ENCODE peak calls at places on chromosomes 12 and 14, in nine cellular contexts. S is GM12865, F is cerebellar cortex, G is nucleus accumbens, O is amniotic stem cell, T is HT-29, N is H54, C is psoas muscle, B is foreskin melanocyte. J is an unnamed sample.

GRCh38 chr12:110245278-110245868 is 35.7 kb upstream of the ATP2A2 start:
- DNase-seq in S (peak; percentile 68), F (no peak), G (no peak), O (no peak), T (no peak), N (no peak), C (no peak), B (peak; percentile 33), J (no peak)

GRCh38 chr12:91100901-91101300 is 10.4 kb downstream of the LUM start:
- DNase-seq in S (no peak), F (no peak), G (no peak), O (no peak), T (no peak), N (no peak), C (no peak), B (no peak), J (no peak)

GRCh38 chr14:94115631-94116030 is 5.1 kb downstream of the IFI27 start:
- DNase-seq in S (no peak), F (no peak), G (no peak), O (no peak), T (no peak), N (no peak), C (no peak), B (no peak), J (no peak)

GRCh38 chr14:60188115-60188514 is 22.9 kb upstream of the DHRS7 start:
- DNase-seq in S (peak; percentile 52), F (no peak), G (no peak), O (no peak), T (peak; percentile 7), N (no peak), C (no peak), B (peak; percentile 19), J (no peak)

GRCh38 chr12:48004039-48004940 is at the start of gene COL2A1:
- DNase-seq in S (no peak), F (no peak), G (no peak), O (no peak), T (no peak), N (no peak), C (no peak), B (no peak), J (no peak)

GRCh38 chr12:45214739-45215418 is 1.0 kb upstream of the ANO6 start:
- DNase-seq in S (peak; percentile 43), F (no peak), G (no peak), O (no peak), T (no peak), N (no peak), C (no peak), B (no peak), J (no peak)

GRCh38 chr14:93214598-93214997 is 7.5 kb downstream of the UBR7 start:
- DNase-seq in S (no peak), F (no peak), G (no peak), O (no peak), T (no peak), N (no peak), C (no peak), B (no peak), J (no peak)

GRCh38 chr14:90573385-90574105 is 176.7 kb downstream of the CALM1 start:
- DNase-seq in S (no peak), F (peak; percentile 62), G (no peak), O (no peak), T (no peak), N (no peak), C (peak; percentile 43), B (no peak), J (no peak)

J was measured in anterior cingulate cortex.